ENCODE peak calls at places on chromosomes 2 and 18, in five cellular contexts. One of them, this sample, is unnamed.

GRCh38 chr2:16169381-16169960 is 229.1 kb downstream of the MYCN start:
- DNase-seq in NCI-H1105: no peak
- DNase-seq in Calu3: no peak
- DNase-seq in AG08395: no peak
- DNase-seq in activated T-cell treated with anti-CD3 and anti-CD28 coated beads for 24 hours: no peak
- DNase-seq in this sample: no peak

GRCh38 chr2:10911291-10912075 is at the start of gene KCNF1:
- DNase-seq in AG08395: peak; percentile 79
- DNase-seq in activated T-cell treated with anti-CD3 and anti-CD28 coated beads for 24 hours: no peak
- DNase-seq in Calu3: peak; percentile 35
- DNase-seq in NCI-H1105: peak; percentile 17
- DNase-seq in this sample: peak; percentile 88

GRCh38 chr2:249538-250042 is 14.2 kb downstream of the SH3YL1 start:
- DNase-seq in AG08395: no peak
- DNase-seq in activated T-cell treated with anti-CD3 and anti-CD28 coated beads for 24 hours: no peak
- DNase-seq in NCI-H1105: no peak
- DNase-seq in Calu3: no peak
- DNase-seq in this sample: no peak

GRCh38 chr2:85254540-85255261 is 73.1 kb downstream of the TGOLN2 start:
- DNase-seq in activated T-cell treated with anti-CD3 and anti-CD28 coated beads for 24 hours: no peak
- DNase-seq in AG08395: no peak
- DNase-seq in NCI-H1105: no peak
- DNase-seq in Calu3: no peak
- DNase-seq in this sample: no peak

GRCh38 chr2:6077585-6077984 is 385.4 kb downstream of the SOX11 start:
- DNase-seq in activated T-cell treated with anti-CD3 and anti-CD28 coated beads for 24 hours: no peak
- DNase-seq in NCI-H1105: no peak
- DNase-seq in AG08395: no peak
- DNase-seq in Calu3: no peak
- DNase-seq in this sample: no peak

GRCh38 chr2:27054721-27055120 is 3.3 kb downstream of the AGBL5 start:
- DNase-seq in NCI-H1105: no peak
- DNase-seq in AG08395: no peak
- DNase-seq in Calu3: no peak
- DNase-seq in activated T-cell treated with anti-CD3 and anti-CD28 coated beads for 24 hours: no peak
- DNase-seq in this sample: no peak

GRCh38 chr2:69209482-69209881 is 177.5 kb downstream of the GFPT1 start:
- DNase-seq in activated T-cell treated with anti-CD3 and anti-CD28 coated beads for 24 hours: no peak
- DNase-seq in NCI-H1105: no peak
- DNase-seq in AG08395: no peak
- DNase-seq in Calu3: no peak
- DNase-seq in this sample: no peak

GRCh38 chr2:29108225-29108624 is 7.0 kb upstream of the CLIP4 start:
- DNase-seq in NCI-H1105: no peak
- DNase-seq in Calu3: peak; percentile 86
- DNase-seq in activated T-cell treated with anti-CD3 and anti-CD28 coated beads for 24 hours: no peak
- DNase-seq in AG08395: peak; percentile 72
- DNase-seq in this sample: peak; percentile 88

GRCh38 chr2:222311321-222311977 is 12.7 kb upstream of the PAX3 start:
- DNase-seq in activated T-cell treated with anti-CD3 and anti-CD28 coated beads for 24 hours: no peak
- DNase-seq in NCI-H1105: no peak
- DNase-seq in Calu3: no peak
- DNase-seq in AG08395: no peak
- DNase-seq in this sample: no peak

GRCh38 chr2:220282221-220282620 is 654.8 kb downstream of the SLC4A3 start:
- DNase-seq in activated T-cell treated with anti-CD3 and anti-CD28 coated beads for 24 hours: no peak
- DNase-seq in NCI-H1105: no peak
- DNase-seq in AG08395: no peak
- DNase-seq in Calu3: no peak
- DNase-seq in this sample: no peak

GRCh38 chr2:142944264-142944663 is 66.8 kb downstream of the KYNU start:
- DNase-seq in Calu3: no peak
- DNase-seq in activated T-cell treated with anti-CD3 and anti-CD28 coated beads for 24 hours: no peak
- DNase-seq in AG08395: peak; percentile 6
- DNase-seq in NCI-H1105: no peak
- DNase-seq in this sample: peak; percentile 33

GRCh38 chr2:38465789-38466127 is 88.7 kb upstream of the ATL2 start:
- DNase-seq in activated T-cell treated with anti-CD3 and anti-CD28 coated beads for 24 hours: no peak
- DNase-seq in NCI-H1105: no peak
- DNase-seq in AG08395: peak; percentile 32
- DNase-seq in Calu3: peak; percentile 63
- DNase-seq in this sample: peak; percentile 49

GRCh38 chr2:102788880-102789250 is 27.0 kb downstream of the TMEM182 start:
- DNase-seq in NCI-H1105: no peak
- DNase-seq in activated T-cell treated with anti-CD3 and anti-CD28 coated beads for 24 hours: no peak
- DNase-seq in Calu3: no peak
- DNase-seq in AG08395: no peak
- DNase-seq in this sample: no peak

GRCh38 chr2:71157124-71157802 is 26.8 kb downstream of the MPHOSPH10 start:
- DNase-seq in activated T-cell treated with anti-CD3 and anti-CD28 coated beads for 24 hours: peak; percentile 50
- DNase-seq in NCI-H1105: peak; percentile 15
- DNase-seq in Calu3: peak; percentile 70
- DNase-seq in AG08395: peak; percentile 44
- DNase-seq in this sample: peak; percentile 58

GRCh38 chr18:36692331-36692730 is 136.5 kb downstream of the TPGS2 start:
- DNase-seq in activated T-cell treated with anti-CD3 and anti-CD28 coated beads for 24 hours: no peak
- DNase-seq in AG08395: peak; percentile 80
- DNase-seq in Calu3: no peak
- DNase-seq in NCI-H1105: no peak
- DNase-seq in this sample: peak; percentile 91

GRCh38 chr2:36253086-36253485 is 102.5 kb upstream of the CRIM1 start:
- DNase-seq in NCI-H1105: no peak
- DNase-seq in AG08395: no peak
- DNase-seq in Calu3: no peak
- DNase-seq in activated T-cell treated with anti-CD3 and anti-CD28 coated beads for 24 hours: no peak
- DNase-seq in this sample: no peak

GRCh38 chr2:26469092-26469710 is 8.7 kb downstream of the OTOF start:
- DNase-seq in activated T-cell treated with anti-CD3 and anti-CD28 coated beads for 24 hours: peak; percentile 55
- DNase-seq in AG08395: peak; percentile 50
- DNase-seq in Calu3: peak; percentile 72
- DNase-seq in NCI-H1105: no peak
- DNase-seq in this sample: peak; percentile 45

GRCh38 chr2:71476495-71476894 is 23.1 kb downstream of the DYSF start:
- DNase-seq in activated T-cell treated with anti-CD3 and anti-CD28 coated beads for 24 hours: no peak
- DNase-seq in Calu3: no peak
- DNase-seq in AG08395: no peak
- DNase-seq in NCI-H1105: no peak
- DNase-seq in this sample: no peak

GRCh38 chr2:119853777-119854399 is 94.2 kb downstream of the PTPN4 start:
- DNase-seq in activated T-cell treated with anti-CD3 and anti-CD28 coated beads for 24 hours: no peak
- DNase-seq in AG08395: no peak
- DNase-seq in Calu3: no peak
- DNase-seq in NCI-H1105: no peak
- DNase-seq in this sample: no peak

GRCh38 chr18:38801640-38802039 is 1236.0 kb upstream of the CELF4 start:
- DNase-seq in activated T-cell treated with anti-CD3 and anti-CD28 coated beads for 24 hours: no peak
- DNase-seq in NCI-H1105: no peak
- DNase-seq in Calu3: no peak
- DNase-seq in AG08395: no peak
- DNase-seq in this sample: no peak

GRCh38 chr2:196979976-196980375 is 53.5 kb upstream of the PGAP1 start:
- DNase-seq in Calu3: no peak
- DNase-seq in NCI-H1105: no peak
- DNase-seq in activated T-cell treated with anti-CD3 and anti-CD28 coated beads for 24 hours: no peak
- DNase-seq in AG08395: no peak
- DNase-seq in this sample: no peak

GRCh38 chr18:13003466-13003896 is 12.3 kb downstream of the CEP192 start:
- DNase-seq in AG08395: peak; percentile 72
- DNase-seq in NCI-H1105: no peak
- DNase-seq in Calu3: peak; percentile 36
- DNase-seq in activated T-cell treated with anti-CD3 and anti-CD28 coated beads for 24 hours: no peak
- DNase-seq in this sample: peak; percentile 70

GRCh38 chr2:119713819-119714490 is 35.0 kb downstream of the TMEM177 start:
- DNase-seq in AG08395: no peak
- DNase-seq in activated T-cell treated with anti-CD3 and anti-CD28 coated beads for 24 hours: no peak
- DNase-seq in Calu3: no peak
- DNase-seq in NCI-H1105: no peak
- DNase-seq in this sample: no peak

GRCh38 chr2:191043438-191043837 is 29.5 kb upstream of the STAT1 start:
- DNase-seq in NCI-H1105: no peak
- DNase-seq in activated T-cell treated with anti-CD3 and anti-CD28 coated beads for 24 hours: no peak
- DNase-seq in Calu3: no peak
- DNase-seq in AG08395: no peak
- DNase-seq in this sample: peak; percentile 47

GRCh38 chr2:8009010-8009597 is 672.8 kb upstream of the ID2 start:
- DNase-seq in NCI-H1105: no peak
- DNase-seq in Calu3: no peak
- DNase-seq in AG08395: peak; percentile 29
- DNase-seq in activated T-cell treated with anti-CD3 and anti-CD28 coated beads for 24 hours: no peak
- DNase-seq in this sample: peak; percentile 72

GRCh38 chr2:96100893-96101304 is 15.5 kb downstream of the ADRA2B start:
- DNase-seq in activated T-cell treated with anti-CD3 and anti-CD28 coated beads for 24 hours: no peak
- DNase-seq in NCI-H1105: no peak
- DNase-seq in Calu3: no peak
- DNase-seq in AG08395: no peak
- DNase-seq in this sample: no peak

GRCh38 chr2:207765541-207765940 is 4.2 kb downstream of the FZD5 start:
- DNase-seq in Calu3: peak; percentile 50
- DNase-seq in NCI-H1105: no peak
- DNase-seq in AG08395: no peak
- DNase-seq in activated T-cell treated with anti-CD3 and anti-CD28 coated beads for 24 hours: no peak
- DNase-seq in this sample: no peak

This sample was measured in GM23248.